ENCODE peak calls at places on chromosomes 11 and 22, in six cellular contexts. Y, V, F, N, W and I are unnamed samples.

GRCh38 chr22:20159088-20159487 is 8.2 kb upstream of the CCDC188 start:
- DNase-seq in F (no peak), W (no peak), V (no peak), N (no peak), Y (no peak), I (no peak)

GRCh38 chr11:125763483-125763882 is 15.1 kb downstream of the PATE2 start:
- DNase-seq in W (no peak), N (no peak), V (no peak), F (no peak), Y (no peak), I (no peak)

GRCh38 chr11:86046111-86046510 is 22.8 kb downstream of the PICALM start:
- DNase-seq in W (no peak), V (no peak), F (no peak), N (no peak), Y (no peak), I (no peak)

GRCh38 chr11:20873054-20873453 is 203.7 kb downstream of the NELL1 start:
- DNase-seq in Y (no peak), W (no peak), F (no peak), N (peak; percentile 12), V (no peak), I (no peak)

GRCh38 chr11:111419641-111420327 is 40.7 kb upstream of the POU2AF1 start:
- DNase-seq in W (no peak), V (no peak), Y (peak; percentile 79), N (no peak), F (no peak), I (no peak)

GRCh38 chr11:4539603-4540219 is 5.3 kb upstream of the OR52M1 start:
- DNase-seq in Y (no peak), F (peak; percentile 66), W (peak; percentile 15), V (no peak), N (peak; percentile 66), I (no peak)

GRCh38 chr11:10878408-10879214 is 20.8 kb upstream of the ZBED5 start:
- DNase-seq in N (no peak), Y (no peak), W (no peak), V (no peak), F (no peak), I (no peak)

GRCh38 chr11:32071811-32072210 is 19.1 kb upstream of the RCN1 start:
- DNase-seq in F (no peak), Y (no peak), W (no peak), V (no peak), N (no peak), I (no peak)

GRCh38 chr22:25853078-25853477 is 111.1 kb downstream of the MYO18B start:
- DNase-seq in W (no peak), F (no peak), V (no peak), Y (no peak), N (peak; percentile 7), I (no peak)

GRCh38 chr11:60485987-60486386 is 6.6 kb upstream of the MS4A12 start:
- DNase-seq in W (no peak), F (no peak), Y (no peak), V (no peak), N (peak; percentile 42), I (peak; percentile 40)

GRCh38 chr11:17558916-17559315 is 11.9 kb downstream of the OTOG start:
- DNase-seq in F (no peak), W (no peak), Y (peak; percentile 39), N (no peak), V (no peak), I (no peak)

GRCh38 chr11:73200256-73200655 is 17.8 kb upstream of the P2RY2 start:
- DNase-seq in W (no peak), F (no peak), Y (peak; percentile 28), N (no peak), V (no peak), I (no peak)

GRCh38 chr11:69442012-69442806 is 39.3 kb upstream of the LINC01488 start:
- DNase-seq in W (no peak), V (no peak), Y (peak; percentile 46), F (no peak), N (peak; percentile 16), I (no peak)

GRCh38 chr22:27601195-27601594 is 200.4 kb downstream of the MN1 start:
- DNase-seq in V (no peak), Y (no peak), W (no peak), F (no peak), N (no peak), I (no peak)

GRCh38 chr11:16555956-16556355 is 182.5 kb upstream of the C11orf58 start:
- DNase-seq in N (no peak), V (no peak), Y (no peak), F (no peak), W (no peak), I (no peak)

GRCh38 chr22:20815477-20816050 is 41.7 kb downstream of the SERPIND1 start:
- DNase-seq in V (no peak), W (no peak), Y (no peak), F (no peak), N (no peak), I (no peak)

GRCh38 chr11:88709567-88709966 is 356.2 kb downstream of the GRM5 start:
- DNase-seq in Y (no peak), F (no peak), V (no peak), W (no peak), N (no peak), I (no peak)

GRCh38 chr22:22667966-22668880 is 23.8 kb downstream of the GGTLC2 start:
- DNase-seq in F (no peak), N (no peak), V (no peak), Y (no peak), W (no peak), I (no peak)

GRCh38 chr22:22663861-22664800 is 19.7 kb downstream of the GGTLC2 start:
- DNase-seq in V (no peak), Y (no peak), N (no peak), F (no peak), W (no peak), I (no peak)

GRCh38 chr22:22669093-22669492 is 24.7 kb downstream of the GGTLC2 start:
- DNase-seq in W (no peak), V (no peak), F (no peak), N (no peak), Y (no peak), I (no peak)

GRCh38 chr22:22670076-22670795 is 25.8 kb downstream of the GGTLC2 start:
- DNase-seq in N (no peak), V (no peak), W (no peak), F (no peak), Y (no peak), I (no peak)

DNA sequence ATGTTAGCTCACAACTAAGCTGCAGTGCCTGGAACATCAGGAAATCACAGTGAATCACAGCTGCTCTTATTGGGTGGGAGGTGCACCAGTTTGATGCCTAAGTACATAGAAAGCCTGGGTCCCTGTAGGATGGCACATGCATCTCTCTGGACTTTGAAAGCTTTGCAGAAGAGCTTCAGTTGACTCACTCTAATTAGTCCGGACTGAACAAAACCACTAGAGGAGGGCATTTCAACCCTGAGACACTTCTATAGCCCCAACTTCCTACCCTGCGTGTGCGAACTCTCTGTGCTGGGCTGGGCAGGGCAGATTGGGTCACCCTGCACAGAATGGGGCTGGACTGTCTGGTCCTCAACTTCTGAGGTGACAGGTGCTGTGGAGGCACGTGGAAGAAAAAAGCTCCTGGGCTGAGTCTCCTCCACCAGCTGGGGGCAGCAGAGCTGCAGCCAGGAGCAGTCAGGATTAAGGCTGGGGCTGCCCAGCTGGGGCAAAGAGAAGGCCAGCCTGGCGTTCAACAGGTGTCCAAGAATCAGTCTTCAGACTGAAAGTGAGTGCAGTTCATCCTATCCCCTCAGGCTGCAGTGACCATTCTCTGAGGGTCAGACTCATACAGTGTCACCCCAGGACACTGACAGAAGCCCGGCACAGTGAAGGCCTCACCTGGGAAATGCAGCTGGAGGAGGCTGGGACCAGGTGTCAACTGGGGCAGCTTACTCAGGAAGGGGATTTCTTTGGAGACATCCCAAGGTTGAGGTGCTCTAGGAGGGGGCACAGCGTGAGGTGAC is 22.1 kb downstream of the GGTLC2 start:
- DNase-seq in Y (no peak), W (no peak), V (no peak), F (no peak), N (peak; percentile 38), I (peak; percentile 30)
- TF ChIP-seq CTCF in Y (no peak), W (no peak), V (peak; percentile 23), F (no peak), N (peak; percentile 43), I (no peak)

GRCh38 chr11:97683733-97684132 is 1293.9 kb downstream of the JRKL start:
- DNase-seq in F (no peak), Y (no peak), W (no peak), N (no peak), V (no peak), I (no peak)
- TF ChIP-seq CTCF in F (no peak), Y (no peak), W (no peak), N (no peak), V (no peak), I (no peak)

GRCh38 chr11:62676698-62677097 is 2.2 kb downstream of the UBXN1 start:
- DNase-seq in Y (no peak), N (no peak), V (no peak), W (no peak), F (no peak), I (no peak)
- TF ChIP-seq CTCF in Y (no peak), N (no peak), V (no peak), W (no peak), F (no peak), I (no peak)

GRCh38 chr22:17741866-17742527 is 32.3 kb downstream of the BID start:
- DNase-seq in W (no peak), V (no peak), F (no peak), N (no peak), Y (no peak), I (no peak)
- TF ChIP-seq CTCF in W (no peak), V (no peak), F (no peak), N (no peak), Y (no peak), I (no peak)

GRCh38 chr11:114846040-114846791 is 167.9 kb downstream of the NXPE2 start:
- DNase-seq in N (no peak), W (no peak), F (no peak), Y (no peak), V (no peak), I (no peak)
- TF ChIP-seq CTCF in N (no peak), W (no peak), F (no peak), Y (no peak), V (no peak), I (no peak)

DNA sequence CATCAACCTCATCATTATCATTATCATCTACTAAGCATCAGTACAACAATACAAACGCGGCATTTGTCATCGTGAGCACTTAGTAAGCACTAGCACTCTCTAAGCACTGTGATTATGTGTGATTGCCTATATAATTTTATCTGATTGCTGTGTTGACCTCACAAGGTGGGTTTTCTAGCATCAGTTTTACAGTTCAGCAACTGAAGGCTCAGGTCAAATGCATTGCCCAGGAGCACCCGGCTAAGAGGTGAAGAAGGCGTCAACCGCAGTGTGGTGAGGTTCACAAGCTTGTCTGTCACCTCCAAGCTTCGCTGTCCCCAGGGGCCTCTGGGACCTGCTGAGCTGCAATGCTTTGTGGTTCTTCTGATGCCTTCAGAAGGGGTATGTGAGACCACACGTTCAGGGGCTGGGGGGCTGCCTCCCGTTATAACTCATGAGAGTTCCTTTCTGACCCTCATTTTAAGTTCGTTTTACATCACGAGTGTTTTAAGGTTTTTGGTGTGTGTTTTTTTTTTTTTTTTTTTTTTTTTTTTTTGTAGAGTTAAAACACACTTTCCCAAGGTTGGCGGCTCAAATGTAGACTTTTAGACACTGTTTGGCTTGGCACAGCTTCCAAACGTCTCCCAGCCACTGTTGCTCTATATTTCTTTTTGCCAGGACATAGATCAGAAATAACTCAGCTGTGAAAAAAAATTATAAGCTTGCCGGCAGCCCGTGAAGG is 33.8 kb upstream of the SCUBE1 start:
- DNase-seq in W (peak; percentile 27), Y (no peak), F (no peak), V (no peak), N (peak; percentile 75), I (no peak)
- TF ChIP-seq CTCF in W (no peak), Y (no peak), F (no peak), V (no peak), N (no peak), I (no peak)